ENCODE peak calls at places on chromosomes 5 and 9, in ten cellular contexts. P, S, C, R, O, L, E, T, Z and H are unnamed samples.

GRCh38 chr9:93820667-93821306 is 134.4 kb downstream of the BARX1 start:
- DNase-seq in P (no peak), S (peak), C (no peak), R (peak), O (no peak), L (no peak), E (no peak), T (no peak), Z (no peak), H (no peak)

GRCh38 chr5:34411470-34412346 is 244.4 kb upstream of the RAI14 start:
- DNase-seq in P (no peak), S (no peak), C (no peak), R (no peak), O (no peak), L (no peak), E (no peak), T (no peak), Z (no peak), H (no peak)

GRCh38 chr5:176803027-176803942 is 7.1 kb upstream of the UNC5A start:
- DNase-seq in P (no peak), S (no peak), C (no peak), R (no peak), O (no peak), L (no peak), E (no peak), T (no peak), Z (peak), H (no peak)

GRCh38 chr9:101458955-101459631 is 23.5 kb upstream of the ALDOB start:
- DNase-seq in P (peak), S (peak), C (no peak), R (no peak), O (peak), L (peak), E (no peak), T (peak), Z (peak), H (peak)

GRCh38 chr5:57749396-57749795 is 266.8 kb upstream of the ACTBL2 start:
- DNase-seq in P (no peak), S (no peak), C (no peak), R (no peak), O (no peak), L (no peak), E (no peak), T (no peak), Z (no peak), H (no peak)

GRCh38 chr5:143629871-143630658 is 181.9 kb upstream of the HMHB1 start:
- DNase-seq in P (no peak), S (no peak), C (no peak), R (no peak), O (no peak), L (no peak), E (no peak), T (no peak), Z (no peak), H (no peak)

GRCh38 chr5:56984445-56984844 is 32.5 kb upstream of the MIER3 start:
- DNase-seq in P (no peak), S (no peak), C (no peak), R (no peak), O (no peak), L (no peak), E (no peak), T (no peak), Z (no peak), H (no peak)

GRCh38 chr9:127835930-127836586 is 18.4 kb downstream of the ENG start:
- DNase-seq in P (peak), S (no peak), C (peak), R (peak), O (no peak), L (peak), E (no peak), T (no peak), Z (no peak), H (no peak)

GRCh38 chr9:122331523-122331927 is 39.3 kb upstream of the PTGS1 start:
- DNase-seq in P (peak), S (peak), C (no peak), R (no peak), O (no peak), L (no peak), E (no peak), T (no peak), Z (no peak), H (no peak)

GRCh38 chr9:89631381-89631780 is 26.6 kb downstream of the GADD45G start:
- DNase-seq in P (no peak), S (no peak), C (peak), R (no peak), O (peak), L (no peak), E (peak), T (peak), Z (no peak), H (no peak)

GRCh38 chr9:115553082-115553481 is 435.1 kb upstream of the TNC start:
- DNase-seq in P (no peak), S (no peak), C (no peak), R (no peak), O (no peak), L (no peak), E (no peak), T (no peak), Z (no peak), H (no peak)

GRCh38 chr5:7827602-7828001 is 23.3 kb downstream of the CFAP90 start:
- DNase-seq in P (no peak), S (no peak), C (no peak), R (no peak), O (no peak), L (no peak), E (no peak), T (no peak), Z (no peak), H (no peak)

GRCh38 chr9:104784098-104784497 is 20.2 kb downstream of the NIPSNAP3B start:
- DNase-seq in P (no peak), S (no peak), C (no peak), R (no peak), O (no peak), L (no peak), E (no peak), T (no peak), Z (no peak), H (no peak)

GRCh38 chr5:169094586-169095409 is 206.1 kb downstream of the SLIT3 start:
- DNase-seq in P (no peak), S (no peak), C (no peak), R (peak), O (no peak), L (no peak), E (no peak), T (no peak), Z (no peak), H (peak)

GRCh38 chr5:78641060-78641474 is 7.5 kb downstream of the LHFPL2 start:
- DNase-seq in P (peak), S (no peak), C (no peak), R (no peak), O (no peak), L (no peak), E (no peak), T (no peak), Z (no peak), H (no peak)

GRCh38 chr9:136847827-136848392 is 1.3 kb upstream of the PHPT1 start:
- DNase-seq in P (peak), S (peak), C (peak), R (peak), O (peak), L (peak), E (peak), T (peak), Z (peak), H (peak)

GRCh38 chr5:57891443-57891842 is 408.8 kb upstream of the ACTBL2 start:
- DNase-seq in P (peak), S (no peak), C (no peak), R (no peak), O (no peak), L (no peak), E (no peak), T (no peak), Z (no peak), H (no peak)

GRCh38 chr5:146565764-146566163 is 49.8 kb upstream of the GPR151 start:
- DNase-seq in P (peak), S (peak), C (no peak), R (no peak), O (peak), L (peak), E (peak), T (peak), Z (peak), H (no peak)

GRCh38 chr9:121566401-121567141 is 66.9 kb upstream of the GGTA1 start:
- DNase-seq in P (no peak), S (no peak), C (peak), R (no peak), O (peak), L (no peak), E (no peak), T (peak), Z (no peak), H (no peak)

GRCh38 chr5:97183100-97183929 is at the start of gene RIOK2:
- DNase-seq in P (peak), S (peak), C (peak), R (peak), O (peak), L (peak), E (peak), T (peak), Z (peak), H (peak)

GRCh38 chr9:68706579-68707201 is 1.6 kb downstream of the PIP5K1B start:
- DNase-seq in P (no peak), S (no peak), C (no peak), R (no peak), O (peak), L (no peak), E (no peak), T (peak), Z (no peak), H (no peak)

GRCh38 chr9:98654247-98654646 is 54.5 kb downstream of the GABBR2 start:
- DNase-seq in P (no peak), S (no peak), C (no peak), R (no peak), O (no peak), L (no peak), E (no peak), T (no peak), Z (peak), H (peak)